ENCODE peak calls at places on chromosomes 4 and X, in ten cellular contexts. Y is A549; F is uterus; Z is effector memory CD4-positive, alpha-beta T cell; I is suprapubic skin; Q is OCI-LY7; T is heart left ventricle; X is CD4-positive, alpha-beta memory T cell; K is tibial artery; N is ovary. P is an unnamed sample.

GRCh38 chrX:24357101-24357500 is 3.3 kb upstream of the SUPT20HL1 start:
- DNase-seq in N (no peak), T (no peak), X (no peak), Z (no peak), F (no peak), I (no peak), K (no peak), Q (no peak), Y (no peak), P (no peak)

GRCh38 chrX:79094075-79094832 is 50.2 kb upstream of the GPR174 start:
- DNase-seq in I (no peak), F (no peak), N (no peak), X (no peak), T (no peak), Z (no peak), Q (no peak), Y (no peak), K (no peak), P (no peak)

GRCh38 chr4:98642991-98643426 is 15.4 kb downstream of the TSPAN5 start:
- DNase-seq in Z (no peak), Q (no peak), I (no peak), N (no peak), K (no peak), Y (peak), X (no peak), T (no peak), F (no peak), P (no peak)

GRCh38 chr4:13246107-13246506 is 238.0 kb downstream of the RAB28 start:
- DNase-seq in Y (no peak), Z (no peak), K (no peak), Q (no peak), T (no peak), F (no peak), I (no peak), N (no peak), X (no peak), P (no peak)

GRCh38 chrX:23954396-23954795 is 46.6 kb downstream of the CXorf58 start:
- DNase-seq in T (no peak), X (no peak), K (no peak), Q (no peak), I (no peak), N (no peak), Z (no peak), F (no peak), Y (no peak), P (no peak)

GRCh38 chr4:40395166-40395900 is 60.2 kb downstream of the CHRNA9 start:
- DNase-seq in F (no peak), N (no peak), K (no peak), Q (no peak), Z (no peak), X (no peak), T (no peak), I (no peak), Y (no peak), P (no peak)

GRCh38 chr4:187504974-187505797 is 490.4 kb upstream of the ZFP42 start:
- DNase-seq in I (no peak), X (no peak), T (no peak), Q (no peak), F (no peak), Y (no peak), K (no peak), Z (no peak), N (no peak), P (no peak)

GRCh38 chrX:110276778-110277177 is 41.1 kb downstream of the AMMECR1 start:
- DNase-seq in X (no peak), N (no peak), Q (peak), K (no peak), I (no peak), F (no peak), Y (no peak), Z (no peak), T (no peak), P (no peak)

GRCh38 chr4:17562157-17562556 is 14.8 kb upstream of the LAP3 start:
- DNase-seq in T (no peak), N (no peak), F (no peak), Q (peak), Y (peak), Z (no peak), K (no peak), X (no peak), I (peak), P (no peak)

GRCh38 chr4:163193717-163194116 is 27.0 kb upstream of the NAF1 start:
- DNase-seq in T (no peak), Y (no peak), K (no peak), Z (no peak), Q (peak), I (no peak), X (no peak), F (no peak), N (no peak), P (no peak)

GRCh38 chrX:134144231-134144630 is 92.8 kb upstream of the CCDC160 start:
- DNase-seq in X (peak), N (no peak), T (no peak), Z (no peak), Y (peak), K (no peak), I (no peak), F (no peak), Q (peak), P (no peak)

GRCh38 chr4:140947507-140947906 is 185.8 kb downstream of the RNF150 start:
- DNase-seq in Z (no peak), I (no peak), N (no peak), Q (no peak), F (no peak), X (no peak), T (peak), Y (peak), K (no peak), P (no peak)

GRCh38 chr4:650461-650860 is 23.6 kb downstream of the ATP5ME start:
- DNase-seq in F (no peak), I (no peak), K (no peak), X (no peak), Y (no peak), N (no peak), Z (no peak), Q (no peak), T (peak), P (no peak)

GRCh38 chr4:140343303-140343702 is 30.1 kb upstream of the SCOC start:
- DNase-seq in K (no peak), X (no peak), Q (no peak), Y (peak), Z (no peak), F (no peak), N (peak), T (no peak), I (no peak), P (no peak)

GRCh38 chrX:14941301-14941700 is 68.1 kb downstream of the MOSPD2 start:
- DNase-seq in Q (no peak), X (no peak), F (no peak), T (no peak), Y (no peak), Z (no peak), N (no peak), K (no peak), I (no peak), P (no peak)

GRCh38 chrX:46554942-46555341 is 9.7 kb upstream of the ZNF674 start:
- DNase-seq in Y (peak), I (no peak), Q (no peak), K (no peak), Z (no peak), N (no peak), F (no peak), X (peak), T (no peak), P (no peak)

GRCh38 chr4:116358633-116359222 is 726.6 kb downstream of the TRAM1L1 start:
- DNase-seq in K (peak), N (no peak), X (no peak), Q (peak), F (no peak), I (no peak), Z (no peak), T (no peak), Y (peak), P (no peak)

GRCh38 chr4:128519163-128519810 is 231.7 kb upstream of the PGRMC2 start:
- DNase-seq in F (peak), Y (no peak), I (no peak), X (no peak), N (peak), K (no peak), Q (no peak), Z (no peak), T (peak), P (no peak)

GRCh38 chrX:368811-369562 is 17.7 kb downstream of the PPP2R3B start:
- DNase-seq in Z (no peak), T (peak), F (no peak), N (no peak), Q (peak), X (no peak), Y (peak), I (no peak), K (no peak), P (no peak)

GRCh38 chr4:37561803-37562207 is 124.4 kb downstream of the RELL1 start:
- DNase-seq in Z (no peak), I (no peak), K (no peak), Y (peak), N (no peak), Q (no peak), F (no peak), X (no peak), T (no peak), P (no peak)

GRCh38 chr4:113849771-113850170 is 88.2 kb upstream of the CAMK2D start:
- DNase-seq in K (no peak), Y (no peak), I (no peak), X (no peak), T (peak), Z (no peak), N (peak), Q (no peak), F (no peak), P (no peak)

GRCh38 chr4:102474736-102475504 is 26.2 kb upstream of the NFKB1 start:
- DNase-seq in K (no peak), I (no peak), N (no peak), T (no peak), F (no peak), Q (no peak), X (no peak), Y (no peak), Z (no peak), P (no peak)

DNA sequence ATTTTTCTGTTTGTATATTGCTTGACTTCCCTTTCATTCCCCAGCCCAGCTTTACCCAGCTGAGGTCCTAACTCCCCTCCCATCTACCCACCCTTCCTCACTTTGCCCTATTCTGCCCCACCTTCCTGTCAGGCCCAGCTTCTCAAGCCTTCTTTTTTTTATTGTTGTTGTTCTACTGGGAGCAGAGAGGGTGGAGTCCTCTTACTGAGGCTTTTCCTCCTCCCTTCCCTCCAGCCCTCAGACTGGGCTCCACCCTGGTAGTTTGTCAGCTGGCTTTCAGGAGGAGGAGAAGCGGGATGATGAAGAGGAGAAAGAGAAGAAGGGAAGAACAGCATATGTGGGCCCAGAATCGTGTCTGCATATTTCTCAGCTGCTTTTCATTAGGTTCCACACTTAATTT is 3.2 kb upstream of the KLF8 start:
- DNase-seq in Z (no peak), Q (no peak), Y (no peak), I (no peak), T (no peak), X (no peak), K (peak), F (no peak), N (no peak), P (no peak)
- H3K27ac ChIP-seq in Z (no peak), Q (no peak), Y (no peak), I (peak), T (no peak), X (no peak), K (peak), F (peak), N (no peak), P (no peak)

DNA sequence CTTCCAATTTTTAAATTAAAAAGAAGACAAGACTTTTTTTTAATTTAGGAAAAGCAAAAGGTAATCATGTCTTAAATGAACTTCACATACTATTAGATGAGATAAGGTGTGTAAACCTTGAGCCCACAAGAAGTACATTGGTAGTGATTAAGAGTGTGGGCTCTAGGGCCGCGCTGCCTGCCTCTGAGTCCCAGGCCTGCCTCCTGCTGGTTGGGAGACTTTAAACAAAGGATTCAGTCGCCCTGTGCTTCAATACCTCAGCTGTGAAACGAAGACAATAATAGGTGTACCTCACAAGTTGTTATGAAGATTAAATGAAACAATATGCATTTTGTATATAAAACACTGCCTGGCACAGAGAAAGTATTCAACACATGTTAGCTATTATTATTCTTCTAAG is 95.9 kb upstream of the MYOZ2 start:
- DNase-seq in I (no peak), X (no peak), F (no peak), K (no peak), Y (peak), T (no peak), Q (peak), Z (no peak), N (no peak), P (no peak)
- H3K27ac ChIP-seq in I (peak), X (no peak), F (peak), K (peak), Y (peak), T (no peak), Q (no peak), Z (no peak), N (no peak), P (no peak)

GRCh38 chr4:6324461-6324998 is 54.9 kb downstream of the WFS1 start:
- DNase-seq in I (no peak), Y (no peak), F (no peak), T (no peak), X (no peak), Z (no peak), N (no peak), Q (no peak), K (no peak), P (no peak)

GRCh38 chr4:6327220-6327917 is 57.7 kb downstream of the WFS1 start:
- DNase-seq in X (peak), Z (peak), Q (peak), Y (peak), F (peak), T (peak), K (peak), N (peak), I (peak), P (peak)

GRCh38 chr4:6326312-6327060 is 56.8 kb downstream of the WFS1 start:
- DNase-seq in I (no peak), N (no peak), X (no peak), Y (no peak), Q (no peak), Z (no peak), F (no peak), T (no peak), K (no peak), P (no peak)

GRCh38 chr4:6325791-6326290 is 56.2 kb downstream of the WFS1 start:
- DNase-seq in N (no peak), X (no peak), K (no peak), F (no peak), Y (no peak), I (no peak), Z (no peak), Q (no peak), T (no peak), P (no peak)

DNA sequence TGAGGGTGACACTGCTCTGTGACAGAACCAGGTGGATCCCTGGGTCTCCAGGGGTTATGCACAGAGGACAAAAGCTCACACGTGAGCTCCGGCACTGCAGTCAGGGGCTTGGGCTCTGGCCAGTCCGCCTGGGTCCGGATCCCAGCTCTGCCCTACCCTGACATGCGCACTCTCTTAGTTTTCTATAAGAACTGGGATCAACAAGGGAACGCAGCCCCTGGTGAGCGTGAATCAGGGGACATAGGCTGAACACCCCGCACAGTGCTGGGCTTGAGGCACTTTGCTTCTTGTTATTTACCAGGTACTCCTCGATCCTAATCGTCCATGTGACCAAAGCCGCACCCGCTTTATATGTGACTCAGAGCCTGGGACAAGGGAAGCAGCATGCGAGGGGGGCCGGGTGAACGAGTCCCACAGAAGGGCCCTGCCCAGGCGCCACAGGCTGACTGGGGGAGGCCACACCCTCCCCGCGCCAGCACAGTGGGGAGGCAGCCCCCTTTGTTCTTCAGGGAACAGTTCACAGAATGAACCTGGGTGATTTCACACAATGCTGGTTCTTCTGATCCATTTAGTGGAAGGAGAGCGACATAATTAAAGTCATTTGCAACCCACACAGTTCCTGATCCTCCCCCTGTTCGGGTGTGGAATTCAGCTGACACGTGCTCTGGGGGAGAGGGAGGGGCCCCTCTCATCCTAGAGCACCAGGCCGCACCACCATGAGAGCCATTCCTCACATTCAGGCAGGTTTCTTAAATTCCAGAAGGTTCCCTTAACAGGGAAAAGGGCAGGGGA is 55.5 kb downstream of the WFS1 start:
- DNase-seq in Z (no peak), Q (no peak), I (no peak), Y (no peak), K (no peak), N (no peak), X (no peak), F (peak), T (peak), P (no peak)
- H3K27ac ChIP-seq in Z (no peak), Q (no peak), I (peak), Y (no peak), K (no peak), N (no peak), X (no peak), F (peak), T (peak), P (no peak)

GRCh38 chr4:8182858-8183725 is 16.0 kb upstream of the SH3TC1 start:
- DNase-seq in N (peak), Y (peak), F (peak), Z (no peak), K (peak), T (peak), Q (no peak), X (no peak), I (no peak), P (no peak)
- H3K27ac ChIP-seq in N (no peak), Y (peak), F (no peak), Z (no peak), K (no peak), T (no peak), Q (no peak), X (no peak), I (peak), P (no peak)

DNA sequence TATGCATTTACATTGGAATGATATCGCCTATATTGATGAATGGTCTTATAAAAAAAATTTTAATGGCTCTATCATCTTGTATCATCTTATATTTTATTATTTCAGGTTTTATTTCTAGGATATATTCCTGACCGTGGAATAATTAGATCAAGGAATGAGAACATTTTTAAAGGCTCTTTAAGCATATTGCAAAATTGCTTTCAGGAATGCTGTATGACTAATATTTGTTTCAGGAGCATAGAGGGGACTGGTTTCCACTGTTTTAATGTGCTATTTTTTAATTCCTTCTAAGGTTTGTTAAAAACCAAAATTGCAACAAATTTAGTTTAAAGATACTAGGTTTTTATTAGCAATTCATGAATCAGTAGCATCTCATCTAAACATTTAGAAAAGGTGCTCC is 120.2 kb downstream of the BMPR1B start:
- DNase-seq in X (no peak), Y (no peak), Q (no peak), N (no peak), K (no peak), T (no peak), I (no peak), F (no peak), Z (no peak), P (no peak)
- H3K27ac ChIP-seq in X (no peak), Y (peak), Q (no peak), N (no peak), K (no peak), T (no peak), I (no peak), F (no peak), Z (no peak), P (no peak)